ENCODE peak calls at places on chromosome 21, in five cellular contexts. G, Q, C, K and O are unnamed samples.

GRCh38 chr21:29155118-29155932 is 24.9 kb downstream of the MAP3K7CL start:
- DNase-seq in K (peak), G (no peak), Q (peak), C (no peak), O (peak)

GRCh38 chr21:41562101-41563000 is 54.4 kb upstream of the TMPRSS2 start:
- DNase-seq in K (no peak), C (no peak), Q (peak), G (no peak), O (no peak)

GRCh38 chr21:39125752-39126485 is 57.3 kb downstream of the PSMG1 start:
- DNase-seq in K (peak), C (peak), Q (peak), G (peak), O (peak)

GRCh38 chr21:39020751-39021474 is 162.3 kb downstream of the PSMG1 start:
- DNase-seq in C (no peak), K (peak), G (no peak), Q (peak), O (peak)

GRCh38 chr21:43812139-43812821 is 22.9 kb downstream of the RRP1 start:
- DNase-seq in Q (no peak), G (no peak), K (no peak), C (no peak), O (no peak)

GRCh38 chr21:37712204-37712934 is 203.9 kb downstream of the KCNJ6 start:
- DNase-seq in K (peak), C (peak), Q (peak), G (peak), O (peak)

GRCh38 chr21:43864313-43864805 is 664 bp upstream of the AGPAT3 start:
- DNase-seq in G (no peak), Q (peak), K (peak), C (peak), O (peak)

GRCh38 chr21:27196651-27197050 is 229.8 kb upstream of the ADAMTS5 start:
- DNase-seq in C (no peak), Q (no peak), G (no peak), K (no peak), O (no peak)

GRCh38 chr21:35211767-35212166 is 162.7 kb upstream of the RUNX1 start:
- DNase-seq in K (no peak), C (no peak), G (no peak), Q (no peak), O (no peak)

GRCh38 chr21:40950970-40951369 is 104.0 kb upstream of the DSCAM start:
- DNase-seq in K (no peak), Q (no peak), G (no peak), C (no peak), O (no peak)

GRCh38 chr21:44982558-44983244 is 42.9 kb downstream of the SLX9 start:
- DNase-seq in Q (no peak), K (peak), C (no peak), G (no peak), O (no peak)

GRCh38 chr21:39696620-39697019 is 48.4 kb upstream of the IGSF5 start:
- DNase-seq in Q (no peak), C (no peak), K (no peak), G (no peak), O (peak)

GRCh38 chr21:41506526-41507520 is 1.1 kb downstream of the TMPRSS2 start:
- DNase-seq in C (no peak), K (peak), G (peak), Q (peak), O (peak)

GRCh38 chr21:41967708-41968107 is 13.9 kb upstream of the C2CD2 start:
- DNase-seq in Q (no peak), K (no peak), G (no peak), C (no peak), O (peak)

GRCh38 chr21:27366846-27367245 is 400.0 kb upstream of the ADAMTS5 start:
- DNase-seq in C (no peak), G (no peak), Q (peak), K (no peak), O (no peak)

GRCh38 chr21:36320421-36321324 is 676 bp downstream of the MORC3 start:
- DNase-seq in Q (peak), G (peak), C (peak), K (peak), O (peak)

GRCh38 chr21:37367758-37368535 is 1.4 kb downstream of the DYRK1A start:
- DNase-seq in C (no peak), Q (peak), K (peak), G (no peak), O (peak)

GRCh38 chr21:43321111-43321510 is 105.8 kb downstream of the SIK1 start:
- DNase-seq in K (no peak), Q (peak), C (no peak), G (no peak), O (no peak)

GRCh38 chr21:38293113-38293512 is 36.3 kb downstream of the KCNJ15 start:
- DNase-seq in Q (no peak), K (no peak), G (no peak), C (no peak), O (no peak)

GRCh38 chr21:41863439-41863740 is 15.8 kb downstream of the PRDM15 start:
- DNase-seq in G (no peak), Q (no peak), C (no peak), K (no peak), O (no peak)

GRCh38 chr21:30044447-30045064 is 104.8 kb upstream of the GRIK1 start:
- DNase-seq in Q (peak), G (peak), C (no peak), K (peak), O (peak)

GRCh38 chr21:33327792-33328433 is 3.1 kb downstream of the IFNAR1 start:
- DNase-seq in K (no peak), C (no peak), G (no peak), Q (no peak), O (no peak)

GRCh38 chr21:33327326-33327725 is 2.6 kb downstream of the IFNAR1 start:
- DNase-seq in C (no peak), Q (no peak), K (no peak), G (no peak), O (no peak)

GRCh38 chr21:33332143-33332542 is 7.4 kb downstream of the IFNAR1 start:
- DNase-seq in Q (no peak), G (no peak), K (no peak), C (no peak), O (no peak)

GRCh38 chr21:33334191-33334590 is 9.4 kb downstream of the IFNAR1 start:
- DNase-seq in G (no peak), Q (no peak), C (no peak), K (no peak), O (no peak)

DNA sequence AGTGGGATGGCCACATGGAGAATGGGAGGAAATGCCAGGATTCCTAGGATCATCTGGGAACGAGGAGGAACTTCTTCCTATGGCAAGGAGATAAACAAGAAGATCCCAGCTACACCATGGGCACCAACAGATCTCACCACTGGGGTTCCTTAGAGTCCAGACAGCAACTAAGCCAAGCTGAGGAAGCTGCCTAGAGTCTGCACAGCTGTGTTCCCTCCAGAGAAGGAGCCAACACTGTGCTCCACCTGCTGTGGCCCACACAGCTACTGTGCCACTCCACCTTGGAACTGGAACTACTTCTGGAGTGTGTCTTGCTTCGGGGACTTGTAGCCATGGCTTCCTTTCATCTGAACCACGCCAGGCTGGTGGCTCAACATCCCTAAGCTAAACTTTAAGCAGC is 6.0 kb downstream of the IFNAR1 start:
- DNase-seq in C (no peak), G (no peak), K (no peak), Q (no peak), O (no peak)
- H3K4me3 ChIP-seq in C (no peak), G (no peak), K (no peak), Q (no peak), O (no peak)

DNA sequence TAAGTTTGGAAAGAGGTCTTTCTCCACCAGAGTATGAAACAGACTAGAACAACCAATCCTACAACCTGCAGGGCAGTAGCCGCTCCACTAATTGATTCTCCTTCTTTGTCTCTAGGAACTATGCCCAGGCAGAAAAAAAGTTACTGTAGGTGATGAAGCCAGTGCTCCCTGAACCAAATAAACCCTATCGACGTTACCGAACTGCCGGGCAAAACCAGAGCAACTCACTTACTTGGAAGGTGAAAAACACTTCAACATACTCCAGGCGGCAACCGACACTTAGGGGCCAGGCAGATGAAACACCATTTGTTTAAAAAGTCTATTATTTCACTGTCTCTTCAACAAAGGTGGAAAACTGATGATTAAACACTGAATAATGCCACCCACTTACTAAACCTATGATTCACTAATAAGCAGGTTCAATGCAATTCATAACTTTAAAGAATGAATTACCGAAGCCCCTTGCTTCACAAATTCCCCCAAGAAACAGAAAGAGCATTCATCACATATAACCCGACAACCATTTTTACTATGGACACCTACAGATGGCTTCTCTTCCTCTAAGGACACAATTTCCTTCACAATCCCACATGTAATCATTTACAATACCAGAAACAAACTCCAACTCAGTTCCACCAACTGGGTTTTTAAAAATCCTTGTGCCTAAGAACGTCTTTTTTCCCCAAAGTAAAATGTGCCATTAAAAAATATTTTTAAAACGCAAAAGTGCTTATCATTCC is 1.5 kb downstream of the NRIP1 start:
- DNase-seq in G (no peak), Q (peak), C (no peak), K (peak), O (peak)
- H3K9ac ChIP-seq in G (no peak), Q (peak), C (peak), K (peak), O (peak)

GRCh38 chr21:18245493-18245967 is 897 bp downstream of the CHODL start:
- DNase-seq in K (peak), C (no peak), Q (no peak), G (peak), O (peak)
- H3K4me3 ChIP-seq in K (no peak), C (no peak), Q (no peak), G (peak), O (peak)

DNA sequence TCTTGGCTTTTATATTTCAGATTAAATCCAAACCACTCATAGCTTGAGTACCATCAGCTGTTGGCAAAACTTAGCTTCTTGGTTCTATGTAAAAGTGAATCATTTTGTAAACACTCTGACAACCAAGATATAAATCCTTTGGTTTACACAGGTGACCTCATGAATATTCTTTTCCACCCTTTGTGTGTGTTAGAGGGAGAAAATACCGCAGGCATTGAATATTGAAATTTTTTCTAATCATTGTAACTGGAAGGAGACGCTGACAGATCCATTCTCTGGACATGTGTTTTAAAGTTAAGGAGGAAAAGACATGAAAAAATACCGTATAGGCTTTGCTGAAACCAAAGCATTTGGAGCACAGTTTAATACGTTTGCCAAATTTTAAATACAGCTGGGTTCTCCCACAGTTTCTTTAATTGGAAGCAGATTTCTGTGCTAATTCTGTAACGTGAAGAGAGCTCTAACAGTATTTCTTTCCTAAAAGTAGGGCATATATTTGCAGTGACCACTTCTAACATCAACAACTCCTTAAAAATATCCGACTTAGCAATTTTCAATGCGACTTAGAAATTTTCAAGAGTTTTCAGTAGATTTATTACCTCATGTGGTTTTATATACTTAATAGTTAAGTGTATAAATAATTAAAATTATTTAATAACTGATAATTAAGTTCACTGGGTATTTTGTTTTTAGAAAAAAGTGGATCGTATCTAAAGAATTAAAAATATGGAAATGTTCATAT is 388.2 kb downstream of the USP25 start:
- DNase-seq in C (no peak), G (no peak), Q (peak), K (no peak), O (no peak)
- H3K9ac ChIP-seq in C (no peak), G (no peak), Q (peak), K (no peak), O (no peak)

GRCh38 chr21:46100426-46100825 is 2.5 kb downstream of the COL6A2 start:
- DNase-seq in G (no peak), K (no peak), Q (peak), C (no peak), O (no peak)
- H3K4me3 ChIP-seq in G (no peak), K (no peak), Q (peak), C (no peak), O (peak)